ENCODE peak calls at places on chromosomes 1 and 21, in five cellular contexts. B is IMR-90, K is HAP-1, R is left lung, S is GM23248. L is an unnamed sample. For H3K9me3, the result is how much of the 10 kb centered on the place peaks cover.

GRCh38 chr1:21341022-21341421 is 50.8 kb upstream of the ECE1 start:
- DNase-seq in K (no peak), B (no peak), S (no peak), R (no peak), L (no peak)

GRCh38 chr1:232952514-232953175 is 2.2 kb downstream of the NTPCR start:
- DNase-seq in K (peak), S (peak), B (peak), R (no peak), L (peak)

GRCh38 chr1:221777434-221778072 is 35.7 kb upstream of the DUSP10 start:
- DNase-seq in R (no peak), K (no peak), S (no peak), B (no peak), L (no peak)

GRCh38 chr1:19426294-19427086 is 58.8 kb downstream of the CAPZB start:
- DNase-seq in K (no peak), S (peak), B (no peak), R (no peak), L (no peak)

GRCh38 chr1:98949606-98950005 is 55.1 kb downstream of the PLPPR5 start:
- DNase-seq in K (no peak), R (no peak), B (no peak), S (peak), L (no peak)

GRCh38 chr21:44701541-44701940 is 4.6 kb downstream of the KRTAP10-12 start:
- DNase-seq in K (no peak), B (no peak), S (no peak), R (no peak), L (peak)

GRCh38 chr1:15189692-15190321 is 36.3 kb downstream of the TMEM51 start:
- DNase-seq in K (no peak), B (no peak), S (peak), R (no peak), L (peak)

GRCh38 chr1:39266269-39266668 is 61.8 kb downstream of the MACF1 start:
- DNase-seq in R (no peak), S (peak), B (no peak), K (peak), L (peak)

GRCh38 chr1:207823880-207824566 is 72.2 kb downstream of the CD46 start:
- DNase-seq in B (peak), S (peak), K (peak), R (peak), L (peak)

GRCh38 chr1:84272401-84272800 is 29.1 kb upstream of the SAMD13 start:
- DNase-seq in S (no peak), B (no peak), R (peak), K (no peak), L (peak)

GRCh38 chr1:62539028-62539447 is 58.3 kb upstream of the ANGPTL3 start:
- DNase-seq in K (no peak), S (no peak), R (no peak), B (peak), L (no peak)

GRCh38 chr1:183550915-183551314 is 39.3 kb downstream of the NCF2 start:
- DNase-seq in B (no peak), S (no peak), K (no peak), R (no peak), L (no peak)

GRCh38 chr1:159916240-159917051 is 8.9 kb downstream of the TAGLN2 start:
- DNase-seq in S (peak), B (peak), R (no peak), K (peak), L (peak)

GRCh38 chr1:25675729-25676476 is 59.3 kb downstream of the MAN1C1 start:
- DNase-seq in B (no peak), S (no peak), K (no peak), R (no peak), L (no peak)

GRCh38 chr1:159779403-159779851 is 1.3 kb upstream of the DUSP23 start:
- DNase-seq in R (no peak), S (peak), B (peak), K (no peak), L (no peak)

GRCh38 chr1:4087530-4088420 is 187.7 kb upstream of the C1orf174 start:
- DNase-seq in K (no peak), B (no peak), R (no peak), S (no peak), L (no peak)

GRCh38 chr1:64896546-64896945 is 69.8 kb downstream of the JAK1 start:
- DNase-seq in R (no peak), B (no peak), K (no peak), S (no peak), L (no peak)

GRCh38 chr1:33358771-33359503 is 38.0 kb upstream of the A3GALT2 start:
- DNase-seq in B (no peak), S (no peak), R (no peak), K (no peak), L (no peak)

GRCh38 chr1:108877324-108877812 is 583 bp downstream of the GPSM2 start:
- DNase-seq in B (peak), K (no peak), R (no peak), S (peak), L (no peak)

GRCh38 chr1:165840419-165840818 is 13.0 kb downstream of the UCK2 start:
- DNase-seq in B (no peak), R (no peak), S (no peak), K (no peak), L (no peak)

GRCh38 chr1:2238361-2239055 is 10.4 kb downstream of the SKI start:
- DNase-seq in R (no peak), B (no peak), S (no peak), K (no peak), L (no peak)

GRCh38 chr1:93588955-93589354 is 92.7 kb downstream of the BCAR3 start:
- DNase-seq in K (no peak), B (no peak), S (no peak), R (no peak), L (no peak)

GRCh38 chr1:13749543-13750307 is 49.7 kb downstream of the PRDM2 start:
- DNase-seq in B (peak), S (peak), K (peak), R (peak), L (peak)

GRCh38 chr1:225423518-225423855 is 4.4 kb downstream of the LBR start:
- DNase-seq in B (no peak), S (no peak), R (no peak), K (no peak), L (no peak)

GRCh38 chr21:45695086-45695485 is 51.6 kb downstream of the PCBP3 start:
- DNase-seq in B (no peak), S (no peak), K (no peak), R (no peak), L (no peak)

GRCh38 chr1:32758795-32759430 is 56.3 kb upstream of the SYNC start:
- DNase-seq in B (no peak), R (no peak), K (no peak), S (no peak), L (peak)

GRCh38 chr1:57874426-57874825 is 450.6 kb upstream of the DAB1 start:
- DNase-seq in S (no peak), R (no peak), K (no peak), B (no peak), L (no peak)

GRCh38 chr1:206878456-206878855 is 13.0 kb downstream of the IL20 start:
- DNase-seq in R (no peak), B (no peak), K (no peak), S (no peak), L (no peak)

GRCh38 chr1:105664495-105664894 is 1392.0 kb upstream of the PRMT6 start:
- DNase-seq in B (no peak), R (no peak), K (no peak), S (no peak), L (no peak)

GRCh38 chr1:20483833-20484525 is 2.0 kb downstream of the CAMK2N1 start:
- DNase-seq in R (peak), K (no peak), B (peak), S (peak), L (no peak)

GRCh38 chr1:40404670-40405462 is 31.3 kb downstream of the SMAP2 start:
- DNase-seq in K (peak), S (peak), B (peak), R (no peak), L (peak)

GRCh38 chr21:39430954-39431353 is 14.6 kb downstream of the LCA5L start:
- DNase-seq in R (no peak), B (no peak), K (no peak), S (no peak), L (no peak)
- H3K9me3 ChIP-seq in R (under half), B (under half), K (under half), S (under half), L (under half)

GRCh38 chr21:37346841-37347430 is 19.6 kb upstream of the DYRK1A start:
- DNase-seq in K (no peak), B (no peak), S (no peak), R (no peak), L (no peak)
- H3K9me3 ChIP-seq in K (under half), B (under half), S (under half), R (under half), L (under half)

DNA sequence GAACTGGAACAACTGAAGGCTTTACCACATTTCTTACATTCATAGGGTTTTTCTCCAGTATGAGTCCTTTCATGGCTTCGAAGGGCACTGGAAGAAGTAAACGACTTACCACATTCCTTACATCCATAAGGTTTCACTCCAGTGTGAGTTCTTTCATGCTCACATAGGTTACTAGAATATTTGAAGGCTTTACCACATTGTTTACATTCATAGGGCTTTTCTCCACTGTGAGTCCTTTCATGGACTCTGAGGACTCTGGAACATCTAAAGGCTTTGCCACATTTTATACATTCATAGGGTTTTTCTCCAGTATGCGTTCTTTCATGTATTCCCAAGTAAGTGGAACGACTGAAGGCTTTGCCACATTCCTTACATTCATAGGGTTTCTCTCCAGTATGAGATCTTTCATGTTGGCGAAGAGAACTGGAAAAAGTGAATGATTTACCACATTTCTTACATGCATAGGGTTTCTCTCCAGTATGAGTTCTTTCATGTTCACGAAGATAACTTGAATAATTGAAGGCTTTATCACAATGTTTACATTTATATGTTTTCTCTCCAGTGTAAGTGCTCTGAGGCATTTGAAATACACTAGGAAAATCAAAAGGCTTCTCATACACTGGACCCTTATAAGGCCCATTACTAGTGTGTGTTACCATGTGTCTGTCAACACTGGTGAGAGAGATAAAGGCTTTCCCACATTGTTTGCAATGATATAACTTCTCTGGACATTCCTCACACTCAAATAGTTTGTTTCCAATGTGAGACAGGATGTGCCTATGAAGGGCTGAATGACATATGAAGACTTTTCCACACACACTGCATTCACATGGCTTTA is 29.8 kb upstream of the ZNF695 start:
- DNase-seq in B (no peak), R (no peak), K (no peak), S (no peak), L (no peak)
- H3K9me3 ChIP-seq in B (under half), R (under half), K (under half), S (under half), L (half or more)

DNA sequence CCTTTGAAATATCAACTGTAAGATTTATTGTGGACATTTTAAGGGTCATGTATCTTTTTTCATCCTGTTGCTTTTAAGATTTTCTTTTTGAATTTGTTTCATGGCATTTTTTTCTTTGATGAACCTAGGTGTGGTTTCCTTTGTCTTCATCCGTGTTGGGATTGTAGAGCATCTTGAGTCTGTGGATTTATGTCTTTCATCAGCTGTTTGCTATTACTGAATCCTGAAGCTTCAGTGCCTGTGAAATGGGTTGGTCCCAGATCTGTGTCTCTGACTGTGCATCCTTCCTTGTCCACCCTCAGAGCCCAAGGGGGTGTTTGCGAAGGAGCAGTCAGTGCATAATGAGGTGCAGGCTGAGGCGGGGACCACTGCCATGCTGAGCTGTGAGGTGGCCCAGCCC is 37.3 kb downstream of the OBSCN start:
- DNase-seq in R (no peak), K (no peak), B (no peak), S (no peak), L (no peak)
- H3K9me3 ChIP-seq in R (under half), K (under half), B (under half), S (under half), L (under half)

DNA sequence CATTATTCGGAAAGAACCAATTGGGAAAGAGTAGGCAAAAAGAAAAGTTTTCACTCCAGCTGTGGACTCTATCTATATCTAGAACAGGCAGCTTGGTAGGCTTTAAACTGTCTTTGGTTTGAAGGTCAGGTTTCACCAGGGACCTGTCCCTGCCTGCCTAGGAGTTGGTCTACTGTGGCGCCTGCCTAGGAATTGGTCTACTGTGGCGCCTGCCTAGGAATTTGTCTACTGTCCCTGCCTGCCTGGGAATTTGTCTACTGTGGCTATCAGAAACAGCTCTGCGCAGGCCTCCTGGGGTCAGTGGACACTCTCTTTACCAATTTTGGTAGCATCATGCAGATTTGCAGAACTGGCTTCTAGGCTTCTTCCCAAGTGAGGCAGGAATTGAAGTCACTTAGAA is 13.8 kb downstream of the USP25 start:
- DNase-seq in K (no peak), S (no peak), R (no peak), B (no peak), L (no peak)
- H3K9me3 ChIP-seq in K (under half), S (under half), R (under half), B (under half), L (under half)

L was measured in Caco-2.